ENCODE peak calls at places on chromosome X, in five cellular contexts. J, Y, L, B and F are unnamed samples.

GRCh38 chrX:69362889-69363288 is 141.2 kb upstream of the NALF2 start:
- DNase-seq in B (no peak), J (no peak), L (no peak), Y (no peak), F (no peak)

GRCh38 chrX:131801066-131801465 is 222.0 kb upstream of the STK26 start:
- DNase-seq in B (no peak), Y (peak; percentile 57), J (no peak), L (no peak), F (no peak)

GRCh38 chrX:70455366-70456202 is 10.9 kb downstream of the DLG3 start:
- DNase-seq in J (no peak), L (no peak), B (no peak), Y (peak; percentile 26), F (no peak)

GRCh38 chrX:30935985-30936384 is 46.9 kb upstream of the TAB3 start:
- DNase-seq in Y (peak; percentile 28), J (no peak), B (no peak), L (no peak), F (no peak)

GRCh38 chrX:48902135-48902534 is 4.4 kb downstream of the PQBP1 start:
- DNase-seq in Y (no peak), J (no peak), L (no peak), B (no peak), F (no peak)

GRCh38 chrX:74514384-74514783 is 93.1 kb downstream of the SLC16A2 start:
- DNase-seq in J (no peak), Y (no peak), L (no peak), B (no peak), F (no peak)

GRCh38 chrX:22126311-22126710 is 94.2 kb downstream of the PHEX start:
- DNase-seq in Y (no peak), J (no peak), B (no peak), L (no peak), F (no peak)

GRCh38 chrX:49919617-49920016 is 2.8 kb upstream of the CLCN5 start:
- DNase-seq in L (no peak), Y (peak; percentile 44), B (no peak), J (no peak), F (peak; percentile 15)

GRCh38 chrX:13899607-13900006 is 82.7 kb upstream of the GPM6B start:
- DNase-seq in L (no peak), B (peak; percentile 58), Y (peak; percentile 30), J (no peak), F (no peak)

GRCh38 chrX:107710617-107711391 is 64.8 kb downstream of the TSC22D3 start:
- DNase-seq in J (no peak), B (no peak), Y (peak; percentile 99), L (no peak), F (peak; percentile 90)

GRCh38 chrX:14291626-14292025 is 237.7 kb upstream of the GLRA2 start:
- DNase-seq in J (no peak), Y (no peak), B (no peak), L (no peak), F (no peak)

GRCh38 chrX:11371106-11371505 is 77.9 kb downstream of the AMELX start:
- DNase-seq in J (no peak), L (no peak), Y (no peak), B (no peak), F (no peak)

GRCh38 chrX:68508799-68509198 is 9.9 kb downstream of the YIPF6 start:
- DNase-seq in B (no peak), L (no peak), J (no peak), Y (peak; percentile 59), F (peak; percentile 7)

GRCh38 chrX:140050906-140051305 is 85.6 kb upstream of the CXorf66 start:
- DNase-seq in B (no peak), J (no peak), L (no peak), Y (peak; percentile 0), F (no peak)

GRCh38 chrX:2690856-2691542 is at the start of gene CD99:
- DNase-seq in J (no peak), L (no peak), Y (peak; percentile 94), B (no peak), F (peak; percentile 86)

GRCh38 chrX:115177941-115178340 is 11.3 kb upstream of the RBMXL3 start:
- DNase-seq in L (no peak), Y (peak; percentile 30), B (no peak), J (no peak), F (no peak)

GRCh38 chrX:12319012-12319519 is 180.8 kb downstream of the FRMPD4 start:
- DNase-seq in Y (no peak), J (no peak), B (no peak), L (no peak), F (no peak)

GRCh38 chrX:96436105-96436504 is 248.5 kb upstream of the DIAPH2 start:
- DNase-seq in L (no peak), J (no peak), Y (peak; percentile 60), B (no peak), F (no peak)

GRCh38 chrX:42531431-42531830 is 246.5 kb downstream of the PPP1R2C start:
- DNase-seq in B (no peak), J (no peak), Y (no peak), L (no peak), F (peak; percentile 2)

GRCh38 chrX:47179221-47179927 is 14.3 kb upstream of the UBA1 start:
- DNase-seq in B (no peak), Y (no peak), J (no peak), L (peak; percentile 11), F (no peak)

GRCh38 chrX:24241822-24242648 is 71.8 kb downstream of the SUPT20HL2 start:
- DNase-seq in Y (peak; percentile 32), L (no peak), J (peak; percentile 6), B (no peak), F (peak; percentile 13)

GRCh38 chrX:74251006-74251930 is 52.7 kb upstream of the ZCCHC13 start:
- DNase-seq in L (no peak), J (no peak), Y (peak; percentile 84), B (no peak), F (no peak)

GRCh38 chrX:37986893-37987292 is 19.5 kb upstream of the SYTL5 start:
- DNase-seq in J (no peak), L (no peak), B (no peak), Y (peak; percentile 36), F (no peak)

GRCh38 chrX:78123190-78123589 is 16.3 kb downstream of the TAF9B start:
- DNase-seq in J (no peak), L (no peak), B (no peak), Y (no peak), F (no peak)

GRCh38 chrX:2495595-2495994 is 5.2 kb downstream of the DHRSX start:
- DNase-seq in Y (no peak), B (no peak), L (no peak), J (no peak), F (no peak)

GRCh38 chrX:41009816-41010187 is 75.4 kb upstream of the USP9X start:
- DNase-seq in L (no peak), B (no peak), Y (no peak), J (no peak), F (no peak)

GRCh38 chrX:39974228-39974627 is 123.5 kb downstream of the BCOR start:
- DNase-seq in L (no peak), B (no peak), Y (no peak), J (no peak), F (no peak)

GRCh38 chrX:72620550-72621145 is 48.0 kb upstream of the HDAC8 start:
- DNase-seq in J (no peak), L (no peak), Y (peak; percentile 91), B (no peak), F (no peak)

GRCh38 chrX:37361596-37361995 is 12.4 kb downstream of the PRRG1 start:
- DNase-seq in B (no peak), J (no peak), Y (peak; percentile 11), L (no peak), F (no peak)

GRCh38 chrX:47751670-47752069 is 85.0 kb upstream of the ZNF81 start:
- DNase-seq in J (no peak), Y (no peak), L (no peak), B (no peak), F (peak; percentile 6)

GRCh38 chrX:2430265-2430825 is 70.4 kb downstream of the DHRSX start:
- DNase-seq in L (no peak), Y (no peak), J (no peak), B (no peak), F (no peak)

GRCh38 chrX:2627272-2627867 is 63.7 kb upstream of the CD99 start:
- DNase-seq in Y (peak; percentile 33), B (no peak), L (no peak), J (no peak), F (peak; percentile 35)

GRCh38 chrX:153474718-153475117 is 4.3 kb upstream of the HAUS7 start:
- DNase-seq in J (peak; percentile 25), L (peak; percentile 11), B (no peak), Y (peak; percentile 54), F (peak; percentile 53)

GRCh38 chrX:100363926-100364325 is 46.1 kb downstream of the PCDH19 start:
- DNase-seq in B (no peak), L (no peak), Y (no peak), J (no peak), F (no peak)